ENCODE peak calls at places on chromosome 9, in five cellular contexts. O, F, M, S and U are unnamed samples.

GRCh38 chr9:113573303-113573958 is 109.9 kb downstream of the RGS3 start:
- DNase-seq in O (peak), F (no peak), M (no peak), S (no peak), U (no peak)

GRCh38 chr9:105281926-105282325 is 37.5 kb downstream of the SLC44A1 start:
- DNase-seq in O (no peak), M (peak), F (peak), S (no peak), U (no peak)

GRCh38 chr9:77800924-77801551 is 152.9 kb upstream of the GNA14 start:
- DNase-seq in M (no peak), F (no peak), O (no peak), S (no peak), U (no peak)

GRCh38 chr9:121268598-121269029 is 652 bp downstream of the GSN start:
- DNase-seq in F (peak), M (no peak), O (no peak), S (no peak), U (peak)

GRCh38 chr9:30410273-30410672 is 1974.2 kb upstream of the ACO1 start:
- DNase-seq in O (no peak), M (no peak), S (no peak), F (no peak), U (no peak)

GRCh38 chr9:90813523-90813922 is 11.9 kb downstream of the SYK start:
- DNase-seq in F (no peak), M (no peak), O (no peak), S (no peak), U (no peak)

GRCh38 chr9:87973122-87973521 is 1.2 kb downstream of the CDK20 start:
- DNase-seq in F (no peak), M (no peak), S (no peak), O (no peak), U (no peak)

GRCh38 chr9:126304946-126305370 is 21.7 kb upstream of the MVB12B start:
- DNase-seq in M (no peak), O (no peak), S (no peak), F (no peak), U (no peak)

GRCh38 chr9:26502311-26502710 is 390.3 kb downstream of the CAAP1 start:
- DNase-seq in S (no peak), F (peak), M (no peak), O (no peak), U (no peak)

GRCh38 chr9:22528485-22528884 is 81.9 kb downstream of the DMRTA1 start:
- DNase-seq in M (peak), S (no peak), O (no peak), F (peak), U (no peak)

GRCh38 chr9:107637421-107638420 is 148.2 kb upstream of the KLF4 start:
- DNase-seq in O (peak), S (no peak), M (peak), F (no peak), U (peak)

GRCh38 chr9:133371261-133371711 is 4.6 kb downstream of the SURF4 start:
- DNase-seq in F (no peak), S (peak), M (no peak), O (no peak), U (no peak)

GRCh38 chr9:132708769-132709168 is 38.5 kb downstream of the GTF3C4 start:
- DNase-seq in M (no peak), S (no peak), F (no peak), O (no peak), U (no peak)

GRCh38 chr9:81395301-81396054 is 293.9 kb downstream of the TLE1 start:
- DNase-seq in F (peak), M (no peak), S (no peak), O (no peak), U (no peak)

GRCh38 chr9:93952784-93953491 is 2.2 kb downstream of the BARX1 start:
- DNase-seq in S (no peak), M (no peak), O (no peak), F (peak), U (no peak)

GRCh38 chr9:5442400-5443011 is 4.8 kb upstream of the PLGRKT start:
- DNase-seq in F (peak), O (no peak), M (peak), S (no peak), U (peak)

GRCh38 chr9:137367506-137368430 is 55.2 kb downstream of the EXD3 start:
- DNase-seq in S (no peak), M (no peak), F (no peak), O (no peak), U (no peak)

GRCh38 chr9:20569525-20569924 is 52.8 kb downstream of the MLLT3 start:
- DNase-seq in S (no peak), O (no peak), M (no peak), F (no peak), U (no peak)

GRCh38 chr9:108889649-108890067 is 27.6 kb downstream of the ACTL7A start:
- DNase-seq in O (no peak), F (peak), M (no peak), S (no peak), U (no peak)

GRCh38 chr9:15357050-15357653 is 50.1 kb upstream of the TTC39B start:
- DNase-seq in M (no peak), F (no peak), O (no peak), S (peak), U (no peak)

GRCh38 chr9:101026824-101027223 is 1.7 kb upstream of the PLPPR1 start:
- DNase-seq in F (peak), M (no peak), S (no peak), O (no peak), U (no peak)

GRCh38 chr9:119357697-119358096 is 11.5 kb downstream of the BRINP1 start:
- DNase-seq in F (no peak), M (no peak), O (no peak), S (no peak), U (no peak)

GRCh38 chr9:87494970-87495471 is 2.6 kb upstream of the DAPK1 start:
- DNase-seq in F (peak), M (peak), O (no peak), S (no peak), U (no peak)

GRCh38 chr9:104868687-104869404 is 59.1 kb downstream of the ABCA1 start:
- DNase-seq in F (peak), S (no peak), O (peak), M (peak), U (peak)

GRCh38 chr9:96691326-96691725 is 36.2 kb upstream of the PRXL2C start:
- DNase-seq in F (peak), M (no peak), O (no peak), S (no peak), U (no peak)

GRCh38 chr9:79757906-79758669 is 186.3 kb downstream of the TLE4 start:
- DNase-seq in M (peak), O (no peak), F (peak), S (no peak), U (no peak)

GRCh38 chr9:136213733-136214132 is 8.8 kb upstream of the LHX3 start:
- DNase-seq in S (no peak), F (no peak), O (no peak), M (no peak), U (no peak)

GRCh38 chr9:75185585-75186170 is 97.4 kb downstream of the OSTF1 start:
- DNase-seq in S (peak), M (peak), O (no peak), F (peak), U (no peak)

GRCh38 chr9:133429641-133430161 is 7.5 kb downstream of the ADAMTS13 start:
- DNase-seq in S (no peak), F (peak), O (no peak), M (no peak), U (no peak)

GRCh38 chr9:23342296-23342695 is 483.7 kb downstream of the ELAVL2 start:
- DNase-seq in O (peak), F (no peak), S (no peak), M (no peak), U (no peak)